ENCODE peak calls at places on chromosomes 12 and 14, in four cellular contexts. H, D, K and N are unnamed samples.

GRCh38 chr12:124835652-124836410 is 27.8 kb downstream of the SCARB1 start:
- DNase-seq in D (no peak), H (no peak), K (no peak), N (no peak)

GRCh38 chr12:131729254-131729955 is 18.5 kb downstream of the SFSWAP start:
- DNase-seq in K (no peak), D (no peak), H (no peak), N (no peak)

GRCh38 chr12:70049596-70050360 is 193.5 kb upstream of the CNOT2 start:
- DNase-seq in K (no peak), H (no peak), D (no peak), N (no peak)

GRCh38 chr12:119803391-119803791 is 73.7 kb downstream of the CIT start:
- DNase-seq in K (peak), H (no peak), D (peak), N (peak)

GRCh38 chr12:6271281-6271680 is 39.2 kb upstream of the PLEKHG6 start:
- DNase-seq in H (no peak), D (no peak), K (no peak), N (no peak)

GRCh38 chr12:32532951-32533350 is 133.6 kb downstream of the FGD4 start:
- DNase-seq in K (no peak), H (no peak), D (no peak), N (no peak)

GRCh38 chr14:89369656-89370055 is 47.4 kb downstream of the FOXN3 start:
- DNase-seq in K (no peak), D (no peak), H (no peak), N (no peak)

GRCh38 chr12:58639323-58639934 is 280.9 kb downstream of the LRIG3 start:
- DNase-seq in D (peak), H (no peak), K (peak), N (peak)

GRCh38 chr12:30391766-30392366 is 303.8 kb downstream of the IPO8 start:
- DNase-seq in H (no peak), K (no peak), D (no peak), N (no peak)

GRCh38 chr14:102947321-102948103 is 25.0 kb downstream of the AMN start:
- DNase-seq in K (no peak), H (no peak), D (no peak), N (no peak)

GRCh38 chr12:68630050-68630449 is 19.4 kb downstream of the RAP1B start:
- DNase-seq in D (no peak), H (no peak), K (no peak), N (no peak)

GRCh38 chr12:120783197-120783596 is 57.6 kb downstream of the ACADS start:
- DNase-seq in H (no peak), D (peak), K (peak), N (peak)

GRCh38 chr12:43957732-43958131 is 121.9 kb downstream of the TMEM117 start:
- DNase-seq in D (peak), K (peak), H (no peak), N (peak)

GRCh38 chr12:51318846-51319570 is 5.0 kb downstream of the BIN2 start:
- DNase-seq in H (no peak), K (no peak), D (no peak), N (peak)

GRCh38 chr14:105797546-105797945 is 271.2 kb downstream of the TMEM121 start:
- DNase-seq in H (no peak), D (no peak), K (no peak), N (no peak)

GRCh38 chr14:105793836-105794235 is 267.5 kb downstream of the TMEM121 start:
- DNase-seq in D (no peak), K (no peak), H (no peak), N (no peak)
- H3K4me3 ChIP-seq in D (no peak), K (no peak), H (no peak), N (no peak)

GRCh38 chr14:92600318-92601053 is 86.9 kb downstream of the RIN3 start:
- DNase-seq in D (peak), K (peak), H (no peak), N (peak)
- TF ChIP-seq CTCF in D (peak), K (peak), H (no peak), N (no peak)

GRCh38 chr14:73742520-73743238 is 28.5 kb upstream of the PNMA1 start:
- DNase-seq in H (no peak), D (no peak), K (no peak), N (no peak)
- H3K4me3 ChIP-seq in H (no peak), D (no peak), K (no peak), N (no peak)

DNA sequence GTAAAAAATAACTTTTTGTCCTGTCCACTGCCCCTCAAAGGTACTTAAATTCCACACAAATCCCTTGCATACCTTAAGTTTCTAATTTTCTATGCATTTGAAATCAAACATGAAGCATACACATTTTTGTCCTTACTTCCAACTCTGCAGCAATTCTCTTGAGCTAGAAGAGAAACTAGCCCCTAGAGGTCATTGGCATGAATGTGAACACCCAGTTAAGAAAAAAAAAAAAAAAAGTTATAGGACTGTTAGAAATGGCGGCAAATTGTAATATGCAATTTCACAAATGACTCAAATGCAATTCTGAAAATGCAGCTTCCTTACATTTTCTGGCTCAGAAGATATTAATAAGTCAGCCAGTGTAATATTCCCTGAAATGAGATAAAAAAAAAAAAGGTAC is 4.6 kb upstream of the ESR2 start:
- DNase-seq in K (peak), H (no peak), D (peak), N (no peak)
- TF ChIP-seq CTCF in K (no peak), H (no peak), D (peak), N (no peak)

GRCh38 chr12:104710940-104711725 is 247.0 kb downstream of the SLC41A2 start:
- DNase-seq in D (peak), K (peak), H (no peak), N (peak)
- H3K4me3 ChIP-seq in D (peak), K (peak), H (no peak), N (no peak)

GRCh38 chr12:63353559-63353958 is 202.6 kb upstream of the AVPR1A start:
- DNase-seq in H (no peak), K (peak), D (peak), N (peak)
- TF ChIP-seq CTCF in H (no peak), K (no peak), D (peak), N (peak)

GRCh38 chr12:113136128-113136989 is 798 bp upstream of the RASAL1 start:
- DNase-seq in H (no peak), D (no peak), K (no peak), N (no peak)
- H3K4me3 ChIP-seq in H (no peak), D (no peak), K (no peak), N (no peak)

GRCh38 chr12:24730461-24730896 is 218.4 kb downstream of the BCAT1 start:
- DNase-seq in K (no peak), D (no peak), H (no peak), N (no peak)

GRCh38 chr12:24723759-24724158 is 225.1 kb downstream of the BCAT1 start:
- DNase-seq in D (no peak), H (no peak), K (no peak), N (no peak)

GRCh38 chr12:24728826-24729225 is 220.1 kb downstream of the BCAT1 start:
- DNase-seq in D (no peak), H (no peak), K (no peak), N (no peak)

GRCh38 chr12:24724765-24725307 is 224.1 kb downstream of the BCAT1 start:
- DNase-seq in H (no peak), D (no peak), K (no peak), N (no peak)

DNA sequence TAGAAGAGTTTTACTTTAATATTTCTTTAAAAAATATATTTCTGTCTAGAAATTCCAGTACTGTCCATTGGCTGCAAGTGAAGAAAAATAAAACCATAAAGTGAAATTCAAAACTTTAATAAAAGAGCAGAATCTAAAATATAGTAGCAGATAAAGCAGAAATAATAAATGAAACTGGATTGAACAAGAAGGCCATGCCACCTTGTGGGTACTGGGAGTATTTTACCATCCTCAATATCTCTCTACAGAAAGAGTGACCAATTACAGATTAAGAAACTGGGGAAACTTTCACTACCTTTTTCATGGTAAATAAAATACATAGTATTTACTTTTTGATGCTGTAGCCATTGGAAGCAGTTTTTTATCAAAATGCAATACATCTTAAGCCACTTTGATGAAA is 220.5 kb downstream of the BCAT1 start:
- DNase-seq in K (peak), D (peak), H (no peak), N (peak)
- TF ChIP-seq CTCF in K (peak), D (peak), H (no peak), N (peak)

DNA sequence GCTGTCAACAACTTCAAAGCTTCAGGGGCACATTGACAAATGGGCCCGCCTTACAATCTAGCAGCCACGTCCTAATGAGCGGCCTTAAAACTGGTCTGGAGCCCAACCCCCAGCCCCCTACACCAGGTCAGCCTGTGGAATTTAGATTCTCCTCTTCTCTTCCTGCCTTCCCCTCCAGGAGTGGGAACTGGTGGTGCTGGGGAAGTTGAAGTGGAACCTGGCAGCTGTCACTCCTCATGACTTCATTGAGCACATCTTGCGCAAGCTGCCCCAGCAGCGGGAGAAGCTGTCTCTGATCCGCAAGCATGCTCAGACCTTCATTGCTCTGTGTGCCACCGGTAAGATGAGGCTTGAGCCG is 5.0 kb downstream of the CCND2 start:
- DNase-seq in K (peak), D (no peak), H (peak), N (no peak)
- H3K4me3 ChIP-seq in K (no peak), D (no peak), H (peak), N (no peak)

DNA sequence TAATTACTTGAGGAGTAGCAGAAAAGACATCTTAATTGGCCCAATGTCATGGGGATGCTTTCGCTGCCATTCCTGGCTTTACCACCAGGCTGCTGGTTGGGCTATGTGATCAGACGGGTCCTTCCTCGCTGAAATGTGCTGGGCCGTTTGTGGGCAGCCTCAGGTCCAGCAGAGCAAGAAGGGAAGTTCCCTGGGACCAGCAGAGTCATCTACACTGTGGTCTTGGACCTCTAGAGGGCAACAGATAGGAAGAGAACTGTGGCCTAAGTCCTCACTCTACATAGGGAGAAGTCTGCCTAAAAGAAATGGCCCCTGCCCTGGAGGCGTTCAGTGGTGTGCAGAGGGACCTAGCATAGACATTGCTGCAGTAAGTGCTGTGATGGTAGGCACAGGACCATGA is 10.9 kb downstream of the EVL start:
- DNase-seq in H (no peak), K (peak), D (no peak), N (peak)
- TF ChIP-seq CTCF in H (no peak), K (peak), D (peak), N (peak)